ENCODE peak calls at places on chromosomes 2 and 18, in seven cellular contexts. U, C, W, D, I, G and H are unnamed samples.

GRCh38 chr18:76592981-76593381 is 97.9 kb upstream of the ZNF516 start:
- DNase-seq in U (no peak), C (peak), W (no peak), D (no peak), I (no peak), G (peak), H (no peak)

GRCh38 chr2:223725494-223725893 is 111.9 kb downstream of the AP1S3 start:
- DNase-seq in U (no peak), C (peak), W (peak), D (peak), I (peak), G (peak), H (no peak)

GRCh38 chr18:26536664-26537063 is 11.7 kb downstream of the KCTD1 start:
- DNase-seq in U (no peak), C (no peak), W (no peak), D (no peak), I (no peak), G (no peak), H (no peak)

GRCh38 chr2:54559593-54560145 is 103.5 kb downstream of the SPTBN1 start:
- DNase-seq in U (no peak), C (peak), W (no peak), D (peak), I (no peak), G (peak), H (no peak)

GRCh38 chr2:79235135-79235534 is 75.6 kb upstream of the REG3A start:
- DNase-seq in U (no peak), C (no peak), W (no peak), D (no peak), I (no peak), G (no peak), H (no peak)

GRCh38 chr2:210188755-210189154 is 17.5 kb upstream of the KANSL1L start:
- DNase-seq in U (no peak), C (no peak), W (no peak), D (no peak), I (no peak), G (no peak), H (no peak)

GRCh38 chr2:29251406-29251805 is 136.2 kb downstream of the CLIP4 start:
- DNase-seq in U (no peak), C (no peak), W (no peak), D (no peak), I (no peak), G (no peak), H (no peak)

GRCh38 chr18:7567487-7568425 is 640 bp downstream of the PTPRM start:
- DNase-seq in U (peak), C (peak), W (peak), D (peak), I (peak), G (peak), H (peak)

GRCh38 chr2:164205347-164205746 is 415.9 kb downstream of the GRB14 start:
- DNase-seq in U (no peak), C (peak), W (no peak), D (peak), I (no peak), G (peak), H (no peak)

GRCh38 chr18:46497129-46497528 is 159.9 kb downstream of the LOXHD1 start:
- DNase-seq in U (no peak), C (peak), W (no peak), D (no peak), I (no peak), G (peak), H (no peak)

GRCh38 chr18:37019157-37019571 is 190.2 kb downstream of the KIAA1328 start:
- DNase-seq in U (peak), C (peak), W (no peak), D (peak), I (no peak), G (peak), H (no peak)

GRCh38 chr2:67215214-67215613 is 181.9 kb upstream of the ETAA1 start:
- DNase-seq in U (peak), C (peak), W (no peak), D (peak), I (peak), G (peak), H (peak)
- TF ChIP-seq CTCF in U (peak), C (peak), W (no peak), D (peak), I (peak), G (peak), H (peak)

GRCh38 chr2:26317377-26318105 is 28.4 kb upstream of the SELENOI start:
- DNase-seq in U (no peak), C (no peak), W (no peak), D (no peak), I (no peak), G (no peak), H (no peak)

GRCh38 chr2:26316845-26317244 is 29.1 kb upstream of the SELENOI start:
- DNase-seq in U (no peak), C (no peak), W (no peak), D (no peak), I (no peak), G (no peak), H (no peak)

GRCh38 chr2:26314243-26314642 is 31.7 kb upstream of the SELENOI start:
- DNase-seq in U (no peak), C (no peak), W (no peak), D (no peak), I (no peak), G (no peak), H (no peak)

GRCh38 chr2:26313446-26313845 is 32.5 kb upstream of the SELENOI start:
- DNase-seq in U (no peak), C (no peak), W (no peak), D (no peak), I (no peak), G (no peak), H (peak)

DNA sequence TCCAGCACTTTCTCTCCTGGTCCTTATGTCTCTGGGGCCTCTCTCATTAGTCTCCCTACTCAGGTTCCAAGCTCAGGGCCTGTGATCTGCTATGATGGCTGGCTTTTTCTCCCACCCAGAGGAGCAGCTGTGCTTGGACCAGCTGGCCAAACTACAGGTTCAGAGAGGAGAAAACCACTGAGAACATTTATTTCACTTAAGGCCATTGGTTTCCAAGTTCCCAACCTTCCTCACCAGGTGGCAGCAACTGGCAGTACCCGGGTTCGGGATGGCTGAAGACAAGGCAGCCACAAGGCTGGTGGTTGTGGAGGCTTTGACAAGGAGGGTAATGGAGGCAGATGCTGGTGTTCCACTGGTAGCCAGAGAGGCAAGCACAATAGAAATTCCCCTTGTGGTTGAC is 29.9 kb upstream of the SELENOI start:
- DNase-seq in U (no peak), C (no peak), W (no peak), D (peak), I (no peak), G (peak), H (no peak)
- TF ChIP-seq CTCF in U (no peak), C (peak), W (no peak), D (peak), I (no peak), G (peak), H (peak)

GRCh38 chr2:122368576-122369243 is 613.3 kb downstream of the TSN start:
- DNase-seq in U (no peak), C (peak), W (no peak), D (peak), I (no peak), G (no peak), H (no peak)
- TF ChIP-seq CTCF in U (no peak), C (peak), W (no peak), D (no peak), I (no peak), G (no peak), H (peak)

GRCh38 chr2:229874647-229875046 is 47.2 kb downstream of the TRIP12 start:
- DNase-seq in U (no peak), C (no peak), W (no peak), D (no peak), I (no peak), G (no peak), H (no peak)
- TF ChIP-seq CTCF in U (no peak), C (no peak), W (no peak), D (no peak), I (no peak), G (no peak), H (no peak)

DNA sequence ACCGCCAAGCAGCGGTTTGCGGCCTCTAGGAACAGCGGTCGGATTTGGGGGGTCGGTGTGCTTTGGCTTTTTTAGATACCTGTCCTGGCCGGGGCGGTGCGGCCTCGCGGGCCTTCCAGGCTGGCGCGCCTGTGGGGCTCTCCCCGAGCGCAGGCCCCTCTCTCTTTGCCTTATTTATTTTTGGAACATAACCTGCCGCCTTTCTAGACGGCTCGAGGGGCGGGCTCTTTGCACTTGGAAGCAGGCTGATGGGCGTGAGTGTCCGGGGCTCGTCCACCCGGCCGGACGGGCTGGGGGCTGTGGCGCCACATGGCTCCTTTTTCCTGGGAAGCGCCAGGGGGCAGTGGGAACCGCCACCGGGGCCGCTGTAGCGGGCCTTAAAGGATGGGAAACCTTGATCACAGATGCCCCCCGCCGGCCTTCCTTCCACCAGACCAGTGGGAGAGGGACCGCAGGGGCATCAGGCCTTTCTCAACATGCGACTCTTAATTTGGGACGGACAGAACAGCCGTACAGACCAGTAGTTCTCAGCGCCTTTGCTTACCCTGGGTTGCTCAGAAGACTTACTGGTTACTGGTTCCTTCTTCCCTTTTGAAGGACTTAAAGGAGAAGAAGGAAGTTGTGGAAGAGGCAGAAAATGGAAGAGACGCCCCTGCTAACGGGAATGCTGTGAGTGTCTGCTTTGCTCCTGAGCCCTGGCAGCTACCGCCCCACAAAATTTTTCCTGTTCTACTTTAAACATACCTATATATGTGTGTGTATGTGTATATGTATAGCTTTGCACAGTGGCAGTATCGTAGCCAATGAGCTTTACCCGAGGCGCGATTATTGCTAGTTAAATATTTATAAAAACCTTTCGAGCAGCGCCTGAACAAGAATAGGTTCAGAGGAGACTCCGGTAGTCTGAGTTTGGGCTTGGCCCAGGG is 2.7 kb downstream of the PTMA start:
- DNase-seq in U (peak), C (peak), W (peak), D (peak), I (no peak), G (peak), H (no peak)
- TF ChIP-seq CTCF in U (no peak), C (peak), W (no peak), D (peak), I (no peak), G (peak), H (peak)

DNA sequence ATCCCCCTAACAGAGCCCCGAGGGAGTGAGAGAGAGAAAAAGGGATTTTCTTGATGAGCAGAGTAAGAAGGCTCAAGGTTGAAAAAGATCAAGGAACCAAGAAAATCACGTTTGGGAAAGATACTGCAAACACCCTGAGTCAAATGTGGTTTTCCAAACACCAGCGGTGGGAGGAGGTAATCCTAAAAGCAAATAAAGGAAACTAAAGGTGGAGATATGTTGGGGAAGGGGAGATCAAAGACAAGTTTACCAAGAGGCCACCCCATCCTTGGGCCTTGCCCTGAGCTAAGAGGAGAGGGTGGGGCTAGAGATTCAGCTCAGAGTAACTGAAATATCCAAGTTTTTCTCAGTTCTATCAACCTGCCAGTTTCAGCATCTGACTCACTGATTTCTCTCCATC is 332.3 kb downstream of the ETAA1 start:
- DNase-seq in U (no peak), C (no peak), W (no peak), D (no peak), I (no peak), G (no peak), H (no peak)
- TF ChIP-seq CTCF in U (no peak), C (no peak), W (no peak), D (no peak), I (no peak), G (no peak), H (no peak)

DNA sequence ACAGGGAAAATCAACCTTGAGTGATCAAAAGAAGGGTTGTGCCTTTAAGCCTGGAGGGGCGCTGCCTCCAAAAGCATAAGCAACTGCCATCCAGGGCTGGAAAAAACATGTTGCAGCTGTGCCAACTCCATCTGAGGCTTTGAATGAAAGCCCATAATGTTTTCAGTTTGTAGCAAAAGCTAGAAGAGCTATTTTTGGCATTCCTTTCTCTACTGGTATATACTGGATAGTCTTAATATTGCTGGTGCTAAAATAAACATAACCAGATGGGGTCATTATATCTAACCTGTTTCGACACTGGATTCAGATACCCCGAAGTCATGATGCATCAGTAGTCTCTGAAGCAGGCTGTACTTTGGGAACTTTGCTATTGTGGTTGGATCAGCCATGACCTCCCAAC is 25.1 kb downstream of the ANXA4 start:
- DNase-seq in U (no peak), C (peak), W (no peak), D (peak), I (no peak), G (peak), H (no peak)
- TF ChIP-seq CTCF in U (peak), C (no peak), W (no peak), D (peak), I (no peak), G (peak), H (peak)